ENCODE peak calls at places on chromosomes 4 and X, in four cellular contexts. R, N, A and V are unnamed samples.

GRCh38 chr4:169064281-169064680 is 54.2 kb upstream of the CBR4 start:
- DNase-seq in R (no peak), N (no peak), A (no peak), V (no peak)

GRCh38 chr4:168604496-168605373 is 107.9 kb downstream of the PALLD start:
- DNase-seq in R (no peak), N (peak; percentile 84), A (peak; percentile 92), V (peak; percentile 59)

GRCh38 chrX:63282077-63282476 is 69.1 kb downstream of the SPIN4 start:
- DNase-seq in R (no peak), N (no peak), A (no peak), V (no peak)

GRCh38 chr4:15232725-15233597 is 194.9 kb upstream of the C1QTNF7 start:
- DNase-seq in R (no peak), N (no peak), A (peak; percentile 84), V (peak; percentile 25)

GRCh38 chr4:29853843-29854242 is 866.3 kb upstream of the PCDH7 start:
- DNase-seq in R (no peak), N (no peak), A (no peak), V (no peak)

GRCh38 chr4:109979932-109980717 is 67.4 kb downstream of the EGF start:
- DNase-seq in R (no peak), N (no peak), A (peak; percentile 67), V (peak; percentile 33)

GRCh38 chrX:56784666-56785065 is 55.6 kb downstream of the NBDY start:
- DNase-seq in R (no peak), N (no peak), A (no peak), V (no peak)

GRCh38 chr4:8599091-8599460 is 6.5 kb downstream of the CPZ start:
- DNase-seq in R (no peak), N (no peak), A (no peak), V (no peak)

GRCh38 chrX:115531818-115532403 is 29.1 kb upstream of the PLS3 start:
- DNase-seq in R (no peak), N (no peak), A (peak; percentile 68), V (no peak)

GRCh38 chr4:111697176-111697962 is 447.9 kb upstream of the FAM241A start:
- DNase-seq in R (no peak), N (no peak), A (no peak), V (no peak)

GRCh38 chr4:77734928-77735327 is 84.2 kb downstream of the CNOT6L start:
- DNase-seq in R (peak; percentile 10), N (no peak), A (peak; percentile 64), V (peak; percentile 66)

GRCh38 chr4:16092682-16093319 is 9.0 kb upstream of the PROM1 start:
- DNase-seq in R (no peak), N (no peak), A (no peak), V (no peak)

GRCh38 chr4:52545099-52546069 is 113.7 kb downstream of the USP46 start:
- DNase-seq in R (peak; percentile 79), N (peak; percentile 65), A (peak; percentile 75), V (peak; percentile 84)

GRCh38 chrX:4358577-4358976 is 645.1 kb upstream of the PRKX start:
- DNase-seq in R (no peak), N (no peak), A (no peak), V (no peak)

GRCh38 chrX:46796574-46797191 is 37.8 kb upstream of the SLC9A7 start:
- DNase-seq in R (peak; percentile 73), N (peak; percentile 32), A (peak; percentile 77), V (peak; percentile 72)

GRCh38 chrX:133939655-133940054 is 45.7 kb downstream of the GPC3 start:
- DNase-seq in R (no peak), N (no peak), A (no peak), V (no peak)

GRCh38 chrX:133937022-133937421 is 48.4 kb downstream of the GPC3 start:
- DNase-seq in R (no peak), N (no peak), A (no peak), V (no peak)

GRCh38 chrX:133938530-133938929 is 46.9 kb downstream of the GPC3 start:
- DNase-seq in R (no peak), N (no peak), A (no peak), V (no peak)

GRCh38 chrX:133933316-133933715 is 52.1 kb downstream of the GPC3 start:
- DNase-seq in R (no peak), N (no peak), A (no peak), V (no peak)

DNA sequence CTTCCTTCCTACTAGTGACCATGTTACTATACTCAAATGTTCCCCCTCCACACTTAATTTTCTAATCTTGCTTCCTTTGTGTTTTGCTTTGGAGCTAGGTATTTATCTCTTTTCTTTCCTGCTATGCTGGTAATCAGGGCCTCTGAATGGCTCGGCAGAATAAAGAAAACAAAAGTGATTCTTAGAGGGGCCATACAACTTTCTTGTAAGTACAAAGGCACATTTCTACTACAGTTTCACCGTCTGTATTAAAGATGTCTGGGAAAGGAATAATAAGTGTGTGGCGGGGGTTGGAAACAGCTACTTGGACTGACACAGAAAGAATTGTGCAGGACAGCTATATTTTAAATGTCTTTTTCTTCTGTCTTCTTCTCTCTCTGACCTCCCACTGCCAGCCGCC is 50.3 kb downstream of the GPC3 start:
- DNase-seq in R (no peak), N (no peak), A (no peak), V (no peak)
- H3K4me3 ChIP-seq in R (no peak overlapping the region), N (no peak overlapping the region), A (no peak overlapping the region), V (no peak overlapping the region)

DNA sequence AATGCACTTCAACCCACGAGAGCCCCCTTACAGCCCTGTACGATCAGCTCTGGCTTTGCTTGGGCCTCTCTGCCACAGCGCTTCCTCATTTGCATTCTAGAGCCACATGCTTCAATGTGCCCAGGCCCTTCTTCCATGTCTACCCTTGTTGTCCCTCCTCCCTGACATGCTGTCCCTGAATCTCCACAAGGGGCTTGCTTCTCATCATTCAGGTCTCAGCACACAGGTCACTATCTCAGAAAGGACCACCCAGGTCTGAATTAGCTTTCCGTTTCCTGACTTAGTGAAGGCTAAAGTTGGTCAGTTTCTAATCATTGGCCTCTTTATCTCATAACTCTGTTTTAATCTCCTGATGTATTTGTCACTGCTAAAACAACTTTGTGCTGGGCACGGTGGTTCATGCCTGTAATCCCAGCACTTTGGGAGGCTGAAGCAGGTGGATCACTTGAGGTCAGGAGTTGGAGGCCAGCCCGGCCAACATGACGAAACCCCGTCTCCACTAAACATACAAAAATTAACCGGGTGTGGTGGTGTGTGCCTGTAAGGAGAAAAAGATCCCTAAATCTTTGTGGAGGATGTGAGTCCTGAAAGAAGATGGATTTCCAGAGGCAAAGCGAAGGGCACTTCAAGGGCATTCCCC is 17.9 kb upstream of the SLC34A2 start:
- DNase-seq in R (no peak), N (no peak), A (no peak), V (no peak)
- H3K4me3 ChIP-seq in R (no peak overlapping the region), N (no peak overlapping the region), A (no peak overlapping the region), V (no peak overlapping the region)

GRCh38 chr4:139557506-139558110 is 1.6 kb upstream of the SETD7 start:
- DNase-seq in R (no peak), N (no peak), A (no peak), V (no peak)
- H3K4me3 ChIP-seq in R (peak overlapping the region; percentile 64), N (peak overlapping the region; percentile 63), A (peak overlapping the region; percentile 90), V (peak overlapping the region; percentile 96)

GRCh38 chr4:82045267-82045666 is 328.5 kb downstream of the HNRNPD start:
- DNase-seq in R (no peak), N (no peak), A (no peak), V (no peak)

GRCh38 chr4:82042042-82042441 is 331.7 kb downstream of the HNRNPD start:
- DNase-seq in R (no peak), N (no peak), A (no peak), V (no peak)

GRCh38 chr4:82043809-82044137 is 330.0 kb downstream of the HNRNPD start:
- DNase-seq in R (no peak), N (no peak), A (no peak), V (no peak)

GRCh38 chr4:82044141-82044993 is 329.4 kb downstream of the HNRNPD start:
- DNase-seq in R (peak; percentile 38), N (peak; percentile 72), A (peak; percentile 35), V (peak; percentile 85)

GRCh38 chr4:82043081-82043808 is 330.5 kb downstream of the HNRNPD start:
- DNase-seq in R (peak; percentile 19), N (no peak), A (no peak), V (peak; percentile 79)
- H3K4me3 ChIP-seq in R (no peak overlapping the region), N (no peak overlapping the region), A (no peak overlapping the region), V (peak overlapping the region; percentile 75)

GRCh38 chr4:79964020-79964714 is 108.9 kb downstream of the ANTXR2 start:
- DNase-seq in R (no peak), N (peak; percentile 8), A (no peak), V (no peak)
- H3K4me3 ChIP-seq in R (no peak overlapping the region), N (peak overlapping the region; percentile 23), A (no peak overlapping the region), V (no peak overlapping the region)

GRCh38 chrX:69137371-69137881 is 27.8 kb downstream of the PJA1 start:
- DNase-seq in R (no peak), N (no peak), A (peak; percentile 57), V (peak; percentile 33)

GRCh38 chrX:69137911-69138310 is 27.3 kb downstream of the PJA1 start:
- DNase-seq in R (no peak), N (no peak), A (no peak), V (no peak)

GRCh38 chrX:69138512-69138911 is 26.7 kb downstream of the PJA1 start:
- DNase-seq in R (no peak), N (no peak), A (peak; percentile 4), V (no peak)

GRCh38 chrX:69139516-69139915 is 25.7 kb downstream of the PJA1 start:
- DNase-seq in R (no peak), N (no peak), A (no peak), V (no peak)

DNA sequence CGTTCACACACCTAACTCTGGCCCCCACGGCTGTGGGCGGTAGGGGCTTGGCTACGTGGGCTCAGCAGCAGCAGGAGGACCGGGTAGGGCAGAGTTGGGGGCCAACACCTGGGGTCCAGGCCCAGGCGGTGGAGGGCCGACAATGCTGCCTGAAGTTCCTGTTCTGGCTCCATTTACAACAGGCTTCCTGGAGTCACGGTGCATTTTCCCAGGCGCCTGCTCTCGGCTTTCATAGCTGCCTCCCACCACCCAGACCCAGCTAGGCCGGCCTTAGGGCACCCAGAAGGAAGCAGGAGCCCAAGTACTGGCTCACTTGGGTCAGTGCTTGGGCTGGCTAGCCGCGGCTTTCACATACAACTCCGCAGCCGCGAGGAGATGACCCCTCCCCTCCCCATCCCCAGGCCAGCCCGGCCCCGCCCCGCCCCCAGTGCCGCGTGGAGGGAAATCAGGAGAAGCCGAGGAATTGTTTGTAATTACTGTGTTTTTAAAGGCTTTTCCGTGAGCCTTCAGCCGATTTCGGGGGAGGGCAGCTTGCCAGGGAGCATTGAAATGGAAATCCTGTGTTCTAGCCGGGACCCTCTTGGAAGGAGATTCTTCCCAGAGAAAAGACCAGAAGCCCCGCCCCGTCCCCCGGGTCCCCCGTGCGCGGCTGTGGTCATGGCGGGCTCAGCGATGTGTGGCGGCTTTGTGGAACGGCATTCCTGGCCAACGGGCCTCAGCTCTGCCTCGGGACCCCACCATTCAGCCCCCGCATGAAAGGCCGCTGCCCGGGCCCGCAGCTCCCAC is 28.5 kb downstream of the PJA1 start:
- DNase-seq in R (no peak), N (peak; percentile 40), A (no peak), V (peak; percentile 38)
- H3K4me3 ChIP-seq in R (no peak overlapping the region), N (peak overlapping the region; percentile 61), A (no peak overlapping the region), V (no peak overlapping the region)

DNA sequence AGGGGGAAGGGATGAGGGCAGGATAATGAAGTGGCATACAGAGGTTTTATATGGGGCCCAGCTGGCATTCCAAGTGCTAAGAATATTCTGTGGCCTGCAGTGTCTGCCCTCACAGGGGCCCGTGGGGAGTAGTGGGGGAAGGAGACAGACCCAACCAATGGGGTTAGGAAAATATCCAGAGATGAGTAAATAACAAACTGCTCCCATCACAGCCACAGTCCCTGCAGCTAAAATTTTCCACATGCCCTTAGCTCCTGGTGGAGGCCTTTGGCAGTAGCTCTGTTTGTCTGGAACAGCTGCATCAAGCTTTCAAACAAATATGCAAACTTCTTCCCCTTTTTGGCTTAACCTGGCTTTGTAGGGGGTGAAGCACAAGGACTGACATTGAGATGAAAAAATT is 3.1 kb downstream of the SRPX2 start:
- DNase-seq in R (no peak), N (no peak), A (peak; percentile 55), V (peak; percentile 18)
- H3K4me3 ChIP-seq in R (no peak overlapping the region), N (no peak overlapping the region), A (no peak overlapping the region), V (no peak overlapping the region)